ENCODE peak calls at places on chromosomes 6 and 20, in ten cellular contexts. One of them, this sample, is unnamed.
A peak's percentile ranks its signal among the peaks of the same experiment; 100 is the strongest.

GRCh38 chr6:41258196-41258493 is 28.3 kb downstream of the TREM1 start:
- DNase-seq in left ventricle myocardium inferior: no peak
- DNase-seq in left lung: no peak
- DNase-seq in psoas muscle: no peak
- DNase-seq in pancreas: no peak
- DNase-seq in neural progenitor cell: no peak
- DNase-seq in neuronal stem cell: no peak
- DNase-seq in Karpas-422: no peak
- DNase-seq in fibroblast of lung: no peak
- DNase-seq in ovary: no peak
- DNase-seq in this sample: no peak

GRCh38 chr6:90169328-90169886 is 127.2 kb downstream of the BACH2 start:
- DNase-seq in fibroblast of lung: no peak
- DNase-seq in ovary: no peak
- DNase-seq in left ventricle myocardium inferior: no peak
- DNase-seq in neural progenitor cell: peak; percentile 53
- DNase-seq in left lung: no peak
- DNase-seq in psoas muscle: no peak
- DNase-seq in pancreas: no peak
- DNase-seq in Karpas-422: no peak
- DNase-seq in neuronal stem cell: no peak
- DNase-seq in this sample: no peak

GRCh38 chr6:138336221-138336620 is 41.5 kb upstream of the SMIM28 start:
- DNase-seq in Karpas-422: peak; percentile 78
- DNase-seq in left ventricle myocardium inferior: no peak
- DNase-seq in psoas muscle: no peak
- DNase-seq in neural progenitor cell: no peak
- DNase-seq in fibroblast of lung: no peak
- DNase-seq in neuronal stem cell: no peak
- DNase-seq in pancreas: no peak
- DNase-seq in ovary: no peak
- DNase-seq in left lung: no peak
- DNase-seq in this sample: no peak

GRCh38 chr6:11616200-11616611 is 78.7 kb downstream of the TMEM170B start:
- DNase-seq in neural progenitor cell: no peak
- DNase-seq in left ventricle myocardium inferior: no peak
- DNase-seq in pancreas: no peak
- DNase-seq in psoas muscle: no peak
- DNase-seq in neuronal stem cell: no peak
- DNase-seq in fibroblast of lung: peak; percentile 88
- DNase-seq in left lung: no peak
- DNase-seq in ovary: no peak
- DNase-seq in Karpas-422: no peak
- DNase-seq in this sample: peak; percentile 94

GRCh38 chr20:58921564-58921963 is 59.5 kb upstream of the NELFCD start:
- DNase-seq in pancreas: no peak
- DNase-seq in psoas muscle: no peak
- DNase-seq in left lung: no peak
- DNase-seq in ovary: no peak
- DNase-seq in Karpas-422: no peak
- DNase-seq in fibroblast of lung: no peak
- DNase-seq in left ventricle myocardium inferior: no peak
- DNase-seq in neural progenitor cell: no peak
- DNase-seq in neuronal stem cell: no peak
- DNase-seq in this sample: no peak

GRCh38 chr20:33169176-33169794 is 1.3 kb downstream of the BPIFA2 start:
- DNase-seq in ovary: no peak
- DNase-seq in Karpas-422: peak; percentile 77
- DNase-seq in neural progenitor cell: peak; percentile 32
- DNase-seq in fibroblast of lung: no peak
- DNase-seq in neuronal stem cell: no peak
- DNase-seq in left lung: no peak
- DNase-seq in pancreas: no peak
- DNase-seq in psoas muscle: no peak
- DNase-seq in left ventricle myocardium inferior: no peak
- DNase-seq in this sample: no peak

GRCh38 chr6:158808442-158808833 is 10.7 kb downstream of the EZR start:
- DNase-seq in fibroblast of lung: no peak
- DNase-seq in left ventricle myocardium inferior: no peak
- DNase-seq in ovary: no peak
- DNase-seq in neuronal stem cell: no peak
- DNase-seq in psoas muscle: no peak
- DNase-seq in pancreas: no peak
- DNase-seq in neural progenitor cell: no peak
- DNase-seq in left lung: no peak
- DNase-seq in Karpas-422: no peak
- DNase-seq in this sample: no peak

GRCh38 chr6:33297956-33298772 is 578 bp downstream of the RGL2 start:
- DNase-seq in pancreas: peak; percentile 60
- DNase-seq in left lung: peak; percentile 81
- DNase-seq in left ventricle myocardium inferior: no peak
- DNase-seq in Karpas-422: peak; percentile 92
- DNase-seq in neural progenitor cell: peak; percentile 86
- DNase-seq in psoas muscle: peak; percentile 66
- DNase-seq in ovary: peak; percentile 72
- DNase-seq in fibroblast of lung: peak; percentile 78
- DNase-seq in neuronal stem cell: peak; percentile 79
- DNase-seq in this sample: peak; percentile 79

GRCh38 chr6:1610497-1611321 is 994 bp downstream of the FOXC1 start:
- DNase-seq in fibroblast of lung: peak; percentile 36
- DNase-seq in psoas muscle: no peak
- DNase-seq in neural progenitor cell: peak; percentile 33
- DNase-seq in left lung: no peak
- DNase-seq in left ventricle myocardium inferior: no peak
- DNase-seq in Karpas-422: no peak
- DNase-seq in ovary: no peak
- DNase-seq in neuronal stem cell: no peak
- DNase-seq in pancreas: no peak
- DNase-seq in this sample: no peak

GRCh38 chr6:142728367-142728766 is 216.6 kb downstream of the HIVEP2 start:
- DNase-seq in left ventricle myocardium inferior: no peak
- DNase-seq in neuronal stem cell: no peak
- DNase-seq in left lung: no peak
- DNase-seq in pancreas: peak; percentile 28
- DNase-seq in neural progenitor cell: no peak
- DNase-seq in ovary: no peak
- DNase-seq in Karpas-422: no peak
- DNase-seq in fibroblast of lung: no peak
- DNase-seq in psoas muscle: no peak
- DNase-seq in this sample: no peak

GRCh38 chr6:161434331-161434730 is 160.5 kb upstream of the AGPAT4 start:
- DNase-seq in neural progenitor cell: no peak
- DNase-seq in left lung: no peak
- DNase-seq in ovary: no peak
- DNase-seq in neuronal stem cell: no peak
- DNase-seq in fibroblast of lung: no peak
- DNase-seq in left ventricle myocardium inferior: no peak
- DNase-seq in pancreas: no peak
- DNase-seq in Karpas-422: no peak
- DNase-seq in psoas muscle: no peak
- DNase-seq in this sample: no peak

DNA sequence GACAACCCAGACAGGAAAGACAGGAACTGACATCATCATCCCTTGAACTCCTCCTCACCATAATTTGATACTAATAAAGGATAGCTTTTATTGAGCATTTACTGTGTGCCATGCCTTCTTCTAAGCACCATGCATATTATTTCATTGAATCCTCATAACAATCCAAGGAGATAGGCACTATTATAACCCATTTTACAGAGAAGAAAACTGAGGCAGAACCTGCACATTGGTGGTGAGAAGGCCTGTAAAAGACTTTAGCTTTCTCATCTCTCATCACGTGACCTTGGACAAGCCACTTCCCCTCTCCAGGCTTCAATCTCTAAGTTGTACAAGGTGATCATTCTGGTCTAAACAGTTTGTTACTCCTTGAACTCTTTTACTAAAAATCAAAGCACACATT is 34.5 kb upstream of the PREX1 start:
- DNase-seq in neural progenitor cell: no peak
- DNase-seq in pancreas: no peak
- DNase-seq in Karpas-422: no peak
- DNase-seq in left ventricle myocardium inferior: no peak
- DNase-seq in fibroblast of lung: no peak
- DNase-seq in neuronal stem cell: no peak
- DNase-seq in psoas muscle: no peak
- DNase-seq in left lung: no peak
- DNase-seq in ovary: no peak
- DNase-seq in this sample: no peak
- H3K4me3 ChIP-seq in neural progenitor cell: no peak overlapping the region
- H3K4me3 ChIP-seq in pancreas: no peak overlapping the region
- H3K4me3 ChIP-seq in Karpas-422: no peak overlapping the region
- H3K4me3 ChIP-seq in left ventricle myocardium inferior: no peak overlapping the region
- H3K4me3 ChIP-seq in fibroblast of lung: no peak overlapping the region
- H3K4me3 ChIP-seq in neuronal stem cell: no peak overlapping the region
- H3K4me3 ChIP-seq in psoas muscle: no peak overlapping the region
- H3K4me3 ChIP-seq in left lung: no peak overlapping the region
- H3K4me3 ChIP-seq in ovary: no peak overlapping the region
- H3K4me3 ChIP-seq in this sample: no peak overlapping the region

GRCh38 chr20:9068896-9069663 is at the start of gene PLCB4:
- DNase-seq in fibroblast of lung: peak; percentile 59
- DNase-seq in psoas muscle: peak; percentile 42
- DNase-seq in pancreas: peak; percentile 15
- DNase-seq in neuronal stem cell: peak; percentile 48
- DNase-seq in left ventricle myocardium inferior: peak; percentile 52
- DNase-seq in neural progenitor cell: peak; percentile 74
- DNase-seq in Karpas-422: no peak
- DNase-seq in ovary: no peak
- DNase-seq in left lung: no peak
- DNase-seq in this sample: peak; percentile 48
- H3K27ac ChIP-seq in fibroblast of lung: peak within 1 kb of the TSS; percentile 44
- H3K27ac ChIP-seq in psoas muscle: peak within 1 kb of the TSS; percentile 65
- H3K27ac ChIP-seq in pancreas: peak within 1 kb of the TSS; percentile 29
- H3K27ac ChIP-seq in neuronal stem cell: peak within 1 kb of the TSS; percentile 73
- H3K27ac ChIP-seq in left ventricle myocardium inferior: peak within 1 kb of the TSS; percentile 95
- H3K27ac ChIP-seq in neural progenitor cell: peak within 1 kb of the TSS; percentile 26
- H3K27ac ChIP-seq in Karpas-422: no peak within 1 kb of the TSS
- H3K27ac ChIP-seq in ovary: peak within 1 kb of the TSS; percentile 46
- H3K27ac ChIP-seq in left lung: peak within 1 kb of the TSS; percentile 78
- H3K27ac ChIP-seq in this sample: peak within 1 kb of the TSS; percentile 51

DNA sequence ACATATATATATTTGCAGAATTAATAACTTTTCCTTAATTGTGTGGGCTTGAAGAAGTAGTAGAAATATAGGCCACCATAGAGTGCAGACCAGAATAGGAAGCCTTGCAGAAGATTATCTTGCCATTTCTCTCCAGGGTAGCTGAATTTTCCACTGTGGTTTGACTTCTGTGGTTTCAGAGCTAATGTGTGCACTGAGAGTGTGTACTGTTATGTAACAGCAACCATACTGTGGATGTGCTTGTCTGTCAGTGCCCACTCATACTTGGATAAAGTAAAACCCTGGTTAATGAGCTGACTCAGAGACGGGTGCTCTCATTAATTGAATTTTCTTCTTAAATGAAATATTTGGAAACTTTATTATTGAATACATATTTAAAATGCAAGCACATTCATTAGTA is 57.2 kb downstream of the CEP43 start:
- DNase-seq in neuronal stem cell: no peak
- DNase-seq in left lung: no peak
- DNase-seq in psoas muscle: no peak
- DNase-seq in ovary: no peak
- DNase-seq in left ventricle myocardium inferior: no peak
- DNase-seq in fibroblast of lung: no peak
- DNase-seq in pancreas: no peak
- DNase-seq in neural progenitor cell: no peak
- DNase-seq in Karpas-422: no peak
- DNase-seq in this sample: no peak
- H3K4me1 ChIP-seq in neuronal stem cell: no peaks in the 10 kb centered on the region
- H3K4me1 ChIP-seq in left lung: no peaks in the 10 kb centered on the region
- H3K4me1 ChIP-seq in psoas muscle: no peaks in the 10 kb centered on the region
- H3K4me1 ChIP-seq in ovary: peaks cover 2% of the 10 kb centered on the region
- H3K4me1 ChIP-seq in left ventricle myocardium inferior: peaks cover 7% of the 10 kb centered on the region
- H3K4me1 ChIP-seq in fibroblast of lung: no peaks in the 10 kb centered on the region
- H3K4me1 ChIP-seq in pancreas: no peaks in the 10 kb centered on the region
- H3K4me1 ChIP-seq in neural progenitor cell: no peaks in the 10 kb centered on the region
- H3K4me1 ChIP-seq in Karpas-422: no peaks in the 10 kb centered on the region
- H3K4me1 ChIP-seq in this sample: no peaks in the 10 kb centered on the region

DNA sequence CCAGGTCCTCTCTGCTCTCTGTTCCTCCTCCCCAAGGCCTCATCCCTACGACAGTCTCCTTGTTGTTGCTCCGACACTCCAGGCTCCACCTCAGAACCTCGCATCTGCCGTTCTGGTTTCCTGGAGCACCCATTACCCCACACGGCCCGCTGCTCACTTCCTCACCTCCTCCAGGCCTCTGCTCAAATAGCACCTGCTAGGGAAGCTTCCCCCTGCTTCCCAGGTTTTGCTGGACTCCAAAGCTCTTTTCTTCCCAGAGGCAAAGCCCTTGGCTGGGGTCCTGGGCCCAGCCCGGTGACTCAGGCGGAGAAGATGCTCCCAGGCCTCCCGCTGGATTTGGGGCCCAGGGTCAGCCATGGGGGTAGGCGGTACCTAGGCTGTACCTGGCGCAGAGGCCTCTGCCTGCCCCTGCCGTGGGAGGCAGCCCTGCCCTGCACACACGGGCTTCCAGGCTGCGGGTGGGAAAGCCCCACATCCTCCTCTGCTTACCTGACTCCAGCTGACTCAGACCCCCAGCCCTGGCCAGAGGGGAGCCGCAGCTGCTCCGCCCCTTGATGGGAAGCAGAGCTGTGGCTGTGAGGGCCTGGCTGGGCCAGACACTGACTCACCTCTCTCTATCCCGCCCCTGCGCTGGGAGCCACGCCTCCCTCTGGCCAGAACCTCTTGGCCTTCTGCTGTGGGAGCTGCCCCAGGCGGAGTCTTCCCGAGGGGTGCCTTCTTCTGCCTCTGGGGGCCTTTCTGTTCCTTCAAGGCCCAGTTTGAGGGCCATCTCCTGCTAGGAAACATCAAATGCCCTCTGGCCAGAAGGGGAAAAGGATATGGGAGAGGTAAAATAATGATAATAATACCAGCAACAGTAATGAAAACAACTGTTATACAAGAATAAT is 130.5 kb downstream of the CEBPB start:
- DNase-seq in fibroblast of lung: peak; percentile 91
- DNase-seq in ovary: peak; percentile 97
- DNase-seq in Karpas-422: no peak
- DNase-seq in left ventricle myocardium inferior: peak; percentile 85
- DNase-seq in neuronal stem cell: peak; percentile 56
- DNase-seq in pancreas: peak; percentile 90
- DNase-seq in psoas muscle: peak; percentile 91
- DNase-seq in left lung: peak; percentile 93
- DNase-seq in neural progenitor cell: peak; percentile 85
- DNase-seq in this sample: peak; percentile 93
- H3K4me3 ChIP-seq in fibroblast of lung: no peak overlapping the region
- H3K4me3 ChIP-seq in ovary: peak overlapping the region; percentile 43
- H3K4me3 ChIP-seq in Karpas-422: no peak overlapping the region
- H3K4me3 ChIP-seq in left ventricle myocardium inferior: no peak overlapping the region
- H3K4me3 ChIP-seq in neuronal stem cell: no peak overlapping the region
- H3K4me3 ChIP-seq in pancreas: peak overlapping the region; percentile 34
- H3K4me3 ChIP-seq in psoas muscle: peak overlapping the region; percentile 42
- H3K4me3 ChIP-seq in left lung: peak overlapping the region; percentile 12
- H3K4me3 ChIP-seq in neural progenitor cell: no peak overlapping the region
- H3K4me3 ChIP-seq in this sample: no peak overlapping the region

This sample was measured in SJSA1.